ENCODE peak calls at places on chromosome 3, in nine cellular contexts. O is breast epithelium, N is stomach, X is sigmoid colon, Q is GM12892, R is GM12891, J is prostate gland, L is HepG2, Y is K562. P is an unnamed sample.

GRCh38 chr3:139534444-139534812 is 5.1 kb downstream of the RBP1 start:
- DNase-seq in O (no peak), N (peak; percentile 37), X (peak; percentile 80), Q (no peak), R (no peak), J (peak; percentile 50), L (no peak), Y (no peak), P (no peak)

GRCh38 chr3:15470804-15471203 is 43.4 kb downstream of the EAF1 start:
- DNase-seq in O (no peak), N (no peak), X (no peak), Q (no peak), R (no peak), J (no peak), L (no peak), Y (no peak), P (no peak)

GRCh38 chr3:4376499-4376898 is 73.3 kb downstream of the SETMAR start:
- DNase-seq in O (no peak), N (no peak), X (no peak), Q (no peak), R (no peak), J (no peak), L (no peak), Y (no peak), P (no peak)

GRCh38 chr3:126968328-126968994 is 14.5 kb upstream of the PLXNA1 start:
- DNase-seq in O (no peak), N (no peak), X (no peak), Q (no peak), R (no peak), J (no peak), L (no peak), Y (no peak), P (no peak)

GRCh38 chr3:32106132-32106928 is at the start of gene GPD1L:
- DNase-seq in O (peak; percentile 89), N (peak; percentile 96), X (peak; percentile 96), Q (peak; percentile 88), R (peak; percentile 93), J (peak; percentile 94), L (peak; percentile 89), Y (peak; percentile 97), P (peak; percentile 96)

GRCh38 chr3:71817262-71817661 is 32.3 kb upstream of the PROK2 start:
- DNase-seq in O (no peak), N (no peak), X (no peak), Q (no peak), R (no peak), J (no peak), L (no peak), Y (no peak), P (no peak)

GRCh38 chr3:155282416-155283091 is 10.9 kb downstream of the STRIT1 start:
- DNase-seq in O (no peak), N (no peak), X (no peak), Q (no peak), R (no peak), J (no peak), L (peak; percentile 23), Y (peak; percentile 94), P (no peak)

GRCh38 chr3:40876019-40876418 is 323.3 kb upstream of the CTNNB1 start:
- DNase-seq in O (no peak), N (no peak), X (no peak), Q (no peak), R (no peak), J (no peak), L (no peak), Y (no peak), P (no peak)

GRCh38 chr3:16543242-16543864 is 29.9 kb upstream of the RFTN1 start:
- DNase-seq in O (no peak), N (no peak), X (no peak), Q (no peak), R (no peak), J (no peak), L (no peak), Y (no peak), P (no peak)

GRCh38 chr3:51709675-51710074 is 2.8 kb downstream of the GRM2 start:
- DNase-seq in O (peak; percentile 30), N (no peak), X (no peak), Q (no peak), R (peak; percentile 6), J (no peak), L (no peak), Y (no peak), P (no peak)

GRCh38 chr3:132660745-132661067 is 577 bp downstream of the UBA5 start:
- DNase-seq in O (no peak), N (no peak), X (no peak), Q (no peak), R (no peak), J (no peak), L (no peak), Y (no peak), P (no peak)

GRCh38 chr3:27791956-27792355 is 69.8 kb upstream of the EOMES start:
- DNase-seq in O (no peak), N (no peak), X (no peak), Q (no peak), R (no peak), J (no peak), L (no peak), Y (no peak), P (no peak)

GRCh38 chr3:133444071-133444774 is 44.4 kb downstream of the BFSP2 start:
- DNase-seq in O (no peak), N (peak; percentile 51), X (no peak), Q (no peak), R (no peak), J (peak; percentile 59), L (peak; percentile 44), Y (no peak), P (no peak)

GRCh38 chr3:102460579-102460978 is 25.8 kb downstream of the ZPLD1 start:
- DNase-seq in O (no peak), N (no peak), X (no peak), Q (no peak), R (no peak), J (no peak), L (no peak), Y (no peak), P (no peak)

GRCh38 chr3:62229908-62230307 is 143.4 kb downstream of the FEZF2 start:
- DNase-seq in O (no peak), N (no peak), X (no peak), Q (no peak), R (no peak), J (no peak), L (no peak), Y (peak; percentile 4), P (no peak)

GRCh38 chr3:144187531-144188230 is 216.1 kb downstream of the DIPK2A start:
- DNase-seq in O (no peak), N (no peak), X (no peak), Q (no peak), R (no peak), J (peak; percentile 16), L (no peak), Y (no peak), P (no peak)

GRCh38 chr3:38325256-38325655 is 21.3 kb upstream of the XYLB start:
- DNase-seq in O (no peak), N (no peak), X (no peak), Q (no peak), R (no peak), J (no peak), L (no peak), Y (no peak), P (no peak)

GRCh38 chr3:190094201-190094718 is 26.4 kb downstream of the P3H2 start:
- DNase-seq in O (no peak), N (no peak), X (no peak), Q (no peak), R (no peak), J (no peak), L (no peak), Y (no peak), P (no peak)

GRCh38 chr3:134937256-134938023 is 142.4 kb downstream of the EPHB1 start:
- DNase-seq in O (no peak), N (no peak), X (peak; percentile 58), Q (no peak), R (no peak), J (no peak), L (no peak), Y (no peak), P (no peak)

GRCh38 chr3:41350441-41350840 is 151.1 kb downstream of the CTNNB1 start:
- DNase-seq in O (no peak), N (no peak), X (no peak), Q (no peak), R (no peak), J (no peak), L (no peak), Y (no peak), P (no peak)

DNA sequence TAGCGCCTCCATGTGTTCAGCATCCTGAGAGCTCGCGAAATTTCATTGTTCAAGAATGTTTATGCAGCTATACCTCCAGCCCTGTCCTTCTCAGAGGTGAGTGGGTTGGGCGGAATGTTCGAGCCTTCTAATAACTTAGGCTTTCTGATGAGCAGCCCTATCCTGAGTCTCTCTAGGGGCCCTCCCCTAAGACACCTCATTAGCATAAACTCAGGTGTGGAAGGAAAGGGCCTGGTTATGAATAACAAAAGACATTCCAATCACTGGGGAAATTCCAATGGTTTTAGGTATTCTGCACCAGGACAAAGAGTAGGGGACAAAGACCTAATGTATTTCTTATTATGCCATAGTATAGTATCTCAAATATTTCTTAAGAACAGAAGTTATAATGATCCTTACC is 138.1 kb upstream of the PDZRN3 start:
- DNase-seq in O (no peak), N (no peak), X (no peak), Q (no peak), R (no peak), J (no peak), L (no peak), Y (no peak), P (no peak)
- TF ChIP-seq POLR2AphosphoS5 in O (no peak), N (no peak), X (no peak), Q (no peak), R (no peak), J (no peak), L (no peak), Y (no peak), P (no peak)

DNA sequence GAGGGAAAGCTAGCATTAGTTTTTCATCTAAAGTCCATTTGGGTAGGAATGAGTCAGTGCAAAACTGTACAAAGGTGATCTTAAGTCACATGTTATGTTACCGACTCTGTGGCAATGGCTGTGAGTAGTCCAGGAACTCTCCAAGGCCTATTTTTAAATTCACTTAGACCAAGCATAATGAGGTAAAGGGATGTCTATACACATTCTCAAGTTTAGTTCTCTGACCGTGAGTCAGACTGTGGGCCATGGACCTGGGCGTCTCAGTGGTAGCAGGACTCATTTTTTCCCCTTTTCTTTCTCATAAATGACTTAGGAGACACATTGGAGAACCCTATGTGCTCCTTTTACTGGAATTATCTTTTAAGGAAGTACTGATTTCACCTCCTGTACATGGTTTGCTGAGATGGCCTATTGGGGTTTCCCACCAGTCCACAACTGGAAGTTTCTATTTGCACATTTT is 488.7 kb upstream of the TPRG1 start:
- DNase-seq in O (no peak), N (no peak), X (no peak), Q (no peak), R (no peak), J (no peak), L (peak; percentile 6), Y (no peak), P (no peak)
- TF ChIP-seq POLR2A in O (no peak), N (no peak), X (no peak), Q (no peak), R (no peak), J (no peak), L (no peak), Y (no peak), P (no peak)

GRCh38 chr3:30256474-30256873 is 349.9 kb upstream of the TGFBR2 start:
- DNase-seq in O (no peak), N (no peak), X (no peak), Q (no peak), R (no peak), J (no peak), L (peak; percentile 43), Y (no peak), P (no peak)
- TF ChIP-seq POLR2AphosphoS5 in O (no peak), N (no peak), X (no peak), Q (no peak), R (no peak), J (no peak), L (no peak), Y (no peak), P (no peak)

GRCh38 chr3:99875925-99876781 is 58.5 kb downstream of the CMSS1 start:
- DNase-seq in O (peak; percentile 62), N (peak; percentile 84), X (peak; percentile 93), Q (peak; percentile 53), R (peak; percentile 51), J (peak; percentile 63), L (peak; percentile 74), Y (peak; percentile 83), P (peak; percentile 83)
- TF ChIP-seq POLR2A in O (peak; percentile 49), N (peak; percentile 35), X (peak; percentile 68), Q (peak; percentile 68), R (peak; percentile 90), J (peak; percentile 83), L (peak; percentile 88), Y (peak; percentile 48), P (peak; percentile 43)